ENCODE peak calls at places on chromosomes 7 and 10, in eight cellular contexts. One of them, this sample, is unnamed.

GRCh38 chr7:36045830-36046341 is 107.2 kb upstream of the EEPD1 start:
- DNase-seq in foreskin fibroblast: no peak
- DNase-seq in brain microvascular endothelial cell: no peak
- DNase-seq in AG10803: no peak
- DNase-seq in tibial artery: no peak
- DNase-seq in GM23338: peak
- DNase-seq in CD8-positive, alpha-beta T cell: no peak
- DNase-seq in B cell: no peak
- DNase-seq in this sample: no peak

GRCh38 chr10:74223755-74224530 is 72.9 kb downstream of the ADK start:
- DNase-seq in foreskin fibroblast: peak
- DNase-seq in brain microvascular endothelial cell: peak
- DNase-seq in AG10803: peak
- DNase-seq in tibial artery: no peak
- DNase-seq in GM23338: no peak
- DNase-seq in CD8-positive, alpha-beta T cell: no peak
- DNase-seq in B cell: no peak
- DNase-seq in this sample: no peak

GRCh38 chr7:32059289-32060045 is 10.7 kb downstream of the PDE1C start:
- DNase-seq in foreskin fibroblast: peak
- DNase-seq in brain microvascular endothelial cell: no peak
- DNase-seq in AG10803: peak
- DNase-seq in tibial artery: no peak
- DNase-seq in GM23338: peak
- DNase-seq in CD8-positive, alpha-beta T cell: no peak
- DNase-seq in B cell: no peak
- DNase-seq in this sample: no peak

GRCh38 chr10:75400769-75401568 is 595 bp downstream of the ZNF503 start:
- DNase-seq in foreskin fibroblast: peak
- DNase-seq in brain microvascular endothelial cell: peak
- DNase-seq in AG10803: peak
- DNase-seq in tibial artery: peak
- DNase-seq in GM23338: peak
- DNase-seq in CD8-positive, alpha-beta T cell: no peak
- DNase-seq in B cell: no peak
- DNase-seq in this sample: no peak

GRCh38 chr7:66296555-66296954 is 91.4 kb downstream of the TPST1 start:
- DNase-seq in foreskin fibroblast: peak
- DNase-seq in brain microvascular endothelial cell: no peak
- DNase-seq in AG10803: peak
- DNase-seq in tibial artery: no peak
- DNase-seq in GM23338: no peak
- DNase-seq in CD8-positive, alpha-beta T cell: no peak
- DNase-seq in B cell: no peak
- DNase-seq in this sample: no peak

GRCh38 chr10:132337019-132337418 is 5.0 kb downstream of the LRRC27 start:
- DNase-seq in foreskin fibroblast: no peak
- DNase-seq in brain microvascular endothelial cell: no peak
- DNase-seq in AG10803: no peak
- DNase-seq in tibial artery: peak
- DNase-seq in GM23338: peak
- DNase-seq in CD8-positive, alpha-beta T cell: no peak
- DNase-seq in B cell: no peak
- DNase-seq in this sample: no peak

GRCh38 chr7:143261901-143262300 is 1.3 kb upstream of the GSTK1 start:
- DNase-seq in foreskin fibroblast: no peak
- DNase-seq in brain microvascular endothelial cell: no peak
- DNase-seq in AG10803: no peak
- DNase-seq in tibial artery: no peak
- DNase-seq in GM23338: no peak
- DNase-seq in CD8-positive, alpha-beta T cell: no peak
- DNase-seq in B cell: no peak
- DNase-seq in this sample: no peak

GRCh38 chr10:68787813-68788212 is 39.5 kb upstream of the STOX1 start:
- DNase-seq in foreskin fibroblast: no peak
- DNase-seq in brain microvascular endothelial cell: no peak
- DNase-seq in AG10803: no peak
- DNase-seq in tibial artery: no peak
- DNase-seq in GM23338: no peak
- DNase-seq in CD8-positive, alpha-beta T cell: no peak
- DNase-seq in B cell: no peak
- DNase-seq in this sample: no peak

GRCh38 chr10:71700735-71701368 is 18.7 kb downstream of the C10orf105 start:
- DNase-seq in foreskin fibroblast: no peak
- DNase-seq in brain microvascular endothelial cell: no peak
- DNase-seq in AG10803: no peak
- DNase-seq in tibial artery: no peak
- DNase-seq in GM23338: no peak
- DNase-seq in CD8-positive, alpha-beta T cell: no peak
- DNase-seq in B cell: no peak
- DNase-seq in this sample: no peak

GRCh38 chr7:73909996-73910395 is 49.0 kb downstream of the TMEM270 start:
- DNase-seq in foreskin fibroblast: no peak
- DNase-seq in brain microvascular endothelial cell: no peak
- DNase-seq in AG10803: no peak
- DNase-seq in tibial artery: no peak
- DNase-seq in GM23338: no peak
- DNase-seq in CD8-positive, alpha-beta T cell: no peak
- DNase-seq in B cell: no peak
- DNase-seq in this sample: no peak

GRCh38 chr10:37434091-37434490 is 308.7 kb downstream of the ANKRD30A start:
- DNase-seq in foreskin fibroblast: no peak
- DNase-seq in brain microvascular endothelial cell: no peak
- DNase-seq in AG10803: peak
- DNase-seq in tibial artery: no peak
- DNase-seq in GM23338: no peak
- DNase-seq in CD8-positive, alpha-beta T cell: no peak
- DNase-seq in B cell: no peak
- DNase-seq in this sample: no peak

GRCh38 chr10:102752934-102753664 is 9.4 kb downstream of the WBP1L start:
- DNase-seq in foreskin fibroblast: peak
- DNase-seq in brain microvascular endothelial cell: peak
- DNase-seq in AG10803: peak
- DNase-seq in tibial artery: no peak
- DNase-seq in GM23338: peak
- DNase-seq in CD8-positive, alpha-beta T cell: no peak
- DNase-seq in B cell: no peak
- DNase-seq in this sample: no peak

GRCh38 chr10:28840202-28840601 is 162.9 kb downstream of the BAMBI start:
- DNase-seq in foreskin fibroblast: no peak
- DNase-seq in brain microvascular endothelial cell: no peak
- DNase-seq in AG10803: no peak
- DNase-seq in tibial artery: no peak
- DNase-seq in GM23338: no peak
- DNase-seq in CD8-positive, alpha-beta T cell: no peak
- DNase-seq in B cell: no peak
- DNase-seq in this sample: no peak

GRCh38 chr7:2431260-2431867 is 28.0 kb downstream of the CHST12 start:
- DNase-seq in foreskin fibroblast: no peak
- DNase-seq in brain microvascular endothelial cell: no peak
- DNase-seq in AG10803: no peak
- DNase-seq in tibial artery: no peak
- DNase-seq in GM23338: peak
- DNase-seq in CD8-positive, alpha-beta T cell: peak
- DNase-seq in B cell: no peak
- DNase-seq in this sample: no peak

GRCh38 chr10:13839430-13839986 is 252.7 kb downstream of the PRPF18 start:
- DNase-seq in foreskin fibroblast: peak
- DNase-seq in brain microvascular endothelial cell: peak
- DNase-seq in AG10803: peak
- DNase-seq in tibial artery: peak
- DNase-seq in GM23338: no peak
- DNase-seq in CD8-positive, alpha-beta T cell: no peak
- DNase-seq in B cell: no peak
- DNase-seq in this sample: no peak

GRCh38 chr10:106573106-106573505 is 591.4 kb downstream of the SORCS1 start:
- DNase-seq in foreskin fibroblast: peak
- DNase-seq in brain microvascular endothelial cell: peak
- DNase-seq in AG10803: peak
- DNase-seq in tibial artery: no peak
- DNase-seq in GM23338: no peak
- DNase-seq in CD8-positive, alpha-beta T cell: no peak
- DNase-seq in B cell: no peak
- DNase-seq in this sample: no peak

DNA sequence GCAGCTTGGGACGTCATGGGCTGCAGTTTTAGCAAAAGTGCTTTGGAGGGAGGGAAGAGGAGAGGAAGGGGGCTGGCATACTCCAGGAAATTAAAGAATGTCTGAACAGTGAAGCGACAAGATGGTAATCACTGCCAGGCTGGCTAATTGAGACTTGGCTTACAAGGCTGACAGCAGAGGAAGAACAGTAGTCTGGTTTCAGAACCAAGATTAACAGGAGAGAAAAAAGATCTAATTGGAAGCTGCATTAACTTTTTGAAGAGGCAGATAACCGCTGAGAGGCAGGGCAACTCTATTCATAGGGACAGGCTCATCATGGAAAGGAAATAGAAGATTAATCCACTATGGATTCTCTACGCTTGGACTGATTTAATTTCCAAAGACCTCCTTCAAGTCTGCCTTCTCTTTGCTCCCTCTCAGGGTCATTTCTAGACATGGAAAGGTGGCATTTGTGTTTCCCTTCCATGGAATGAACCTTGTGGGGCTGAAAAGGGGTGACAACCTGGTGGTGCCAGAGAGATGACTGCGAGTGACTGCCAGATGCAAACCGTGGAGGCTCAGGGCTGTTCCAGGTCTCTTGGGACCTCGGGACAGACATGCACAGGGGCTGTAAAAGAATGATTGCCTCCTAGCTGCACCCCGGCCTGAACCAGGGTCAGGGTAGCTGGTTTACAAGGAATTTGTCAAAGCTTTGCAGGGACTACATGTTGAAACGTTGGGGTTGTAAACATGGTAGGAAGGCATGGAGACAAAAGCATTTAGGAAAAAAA is 210.2 kb upstream of the NPY start:
- DNase-seq in foreskin fibroblast: no peak
- DNase-seq in brain microvascular endothelial cell: no peak
- DNase-seq in AG10803: no peak
- DNase-seq in tibial artery: no peak
- DNase-seq in GM23338: no peak
- DNase-seq in CD8-positive, alpha-beta T cell: no peak
- DNase-seq in B cell: no peak
- DNase-seq in this sample: no peak
- TF ChIP-seq CTCF in foreskin fibroblast: no peak
- TF ChIP-seq CTCF in brain microvascular endothelial cell: no peak
- TF ChIP-seq CTCF in AG10803: no peak
- TF ChIP-seq CTCF in tibial artery: no peak
- TF ChIP-seq CTCF in GM23338: no peak
- TF ChIP-seq CTCF in CD8-positive, alpha-beta T cell: no peak
- TF ChIP-seq CTCF in B cell: no peak
- TF ChIP-seq CTCF in this sample: no peak

GRCh38 chr10:87956055-87956454 is 92.6 kb downstream of the PTEN start:
- DNase-seq in foreskin fibroblast: no peak
- DNase-seq in brain microvascular endothelial cell: no peak
- DNase-seq in AG10803: no peak
- DNase-seq in tibial artery: no peak
- DNase-seq in GM23338: no peak
- DNase-seq in CD8-positive, alpha-beta T cell: no peak
- DNase-seq in B cell: no peak
- DNase-seq in this sample: no peak

GRCh38 chr10:87966454-87966853 is 103.0 kb downstream of the PTEN start:
- DNase-seq in foreskin fibroblast: no peak
- DNase-seq in brain microvascular endothelial cell: no peak
- DNase-seq in AG10803: peak
- DNase-seq in tibial artery: no peak
- DNase-seq in GM23338: no peak
- DNase-seq in CD8-positive, alpha-beta T cell: no peak
- DNase-seq in B cell: no peak
- DNase-seq in this sample: no peak

GRCh38 chr10:87957702-87958101 is 94.3 kb downstream of the PTEN start:
- DNase-seq in foreskin fibroblast: no peak
- DNase-seq in brain microvascular endothelial cell: no peak
- DNase-seq in AG10803: no peak
- DNase-seq in tibial artery: no peak
- DNase-seq in GM23338: no peak
- DNase-seq in CD8-positive, alpha-beta T cell: no peak
- DNase-seq in B cell: no peak
- DNase-seq in this sample: no peak

GRCh38 chr10:87960230-87960629 is 96.8 kb downstream of the PTEN start:
- DNase-seq in foreskin fibroblast: no peak
- DNase-seq in brain microvascular endothelial cell: peak
- DNase-seq in AG10803: no peak
- DNase-seq in tibial artery: no peak
- DNase-seq in GM23338: no peak
- DNase-seq in CD8-positive, alpha-beta T cell: no peak
- DNase-seq in B cell: no peak
- DNase-seq in this sample: no peak

DNA sequence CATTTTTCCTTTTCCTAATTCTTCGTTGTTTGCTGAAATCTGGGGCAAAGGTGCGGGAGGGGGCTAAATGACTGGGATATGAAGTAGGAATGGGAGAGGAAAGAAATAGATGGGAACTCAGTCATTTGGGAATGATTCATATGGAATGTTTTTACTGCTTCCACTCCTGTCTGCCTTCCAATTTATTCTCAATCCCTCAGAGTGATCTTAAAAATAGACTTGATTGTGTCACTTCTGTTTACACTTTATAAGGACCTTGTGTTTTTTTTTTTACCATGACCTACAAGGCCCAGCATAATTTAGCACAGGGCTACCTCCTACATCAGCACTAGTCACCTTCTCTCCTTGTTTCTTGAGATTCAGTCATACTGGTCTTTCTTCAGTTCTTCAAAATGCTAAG is 97.9 kb downstream of the PTEN start:
- DNase-seq in foreskin fibroblast: peak
- DNase-seq in brain microvascular endothelial cell: peak
- DNase-seq in AG10803: peak
- DNase-seq in tibial artery: no peak
- DNase-seq in GM23338: no peak
- DNase-seq in CD8-positive, alpha-beta T cell: no peak
- DNase-seq in B cell: no peak
- DNase-seq in this sample: no peak
- TF ChIP-seq CTCF in foreskin fibroblast: no peak
- TF ChIP-seq CTCF in brain microvascular endothelial cell: no peak
- TF ChIP-seq CTCF in AG10803: no peak
- TF ChIP-seq CTCF in tibial artery: no peak
- TF ChIP-seq CTCF in GM23338: no peak
- TF ChIP-seq CTCF in CD8-positive, alpha-beta T cell: no peak
- TF ChIP-seq CTCF in B cell: no peak
- TF ChIP-seq CTCF in this sample: no peak

GRCh38 chr7:155517452-155517851 is 28.9 kb downstream of the CNPY1 start:
- DNase-seq in foreskin fibroblast: no peak
- DNase-seq in brain microvascular endothelial cell: no peak
- DNase-seq in AG10803: no peak
- DNase-seq in tibial artery: no peak
- DNase-seq in GM23338: no peak
- DNase-seq in CD8-positive, alpha-beta T cell: no peak
- DNase-seq in B cell: peak
- DNase-seq in this sample: no peak
- TF ChIP-seq CTCF in foreskin fibroblast: no peak
- TF ChIP-seq CTCF in brain microvascular endothelial cell: no peak
- TF ChIP-seq CTCF in AG10803: no peak
- TF ChIP-seq CTCF in tibial artery: no peak
- TF ChIP-seq CTCF in GM23338: no peak
- TF ChIP-seq CTCF in CD8-positive, alpha-beta T cell: no peak
- TF ChIP-seq CTCF in B cell: no peak
- TF ChIP-seq CTCF in this sample: no peak

DNA sequence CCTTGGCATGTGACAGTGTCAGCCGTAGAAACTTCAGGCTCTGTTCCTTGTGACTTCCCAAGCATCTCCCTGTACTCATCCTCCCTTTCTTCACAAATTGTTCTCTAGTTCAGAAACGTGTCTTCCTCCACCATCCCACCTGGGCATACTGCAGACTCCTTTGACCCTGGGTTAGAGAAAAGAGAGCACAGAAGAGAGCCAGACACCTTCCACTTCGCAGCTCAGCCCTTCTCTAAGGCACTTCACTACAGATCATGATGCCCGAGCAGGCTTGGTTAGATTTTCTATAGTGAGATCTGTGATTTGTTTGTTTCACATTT is 70.6 kb downstream of the XPNPEP1 start:
- DNase-seq in foreskin fibroblast: no peak
- DNase-seq in brain microvascular endothelial cell: no peak
- DNase-seq in AG10803: no peak
- DNase-seq in tibial artery: no peak
- DNase-seq in GM23338: no peak
- DNase-seq in CD8-positive, alpha-beta T cell: no peak
- DNase-seq in B cell: no peak
- DNase-seq in this sample: no peak
- TF ChIP-seq CTCF in foreskin fibroblast: no peak
- TF ChIP-seq CTCF in brain microvascular endothelial cell: no peak
- TF ChIP-seq CTCF in AG10803: no peak
- TF ChIP-seq CTCF in tibial artery: no peak
- TF ChIP-seq CTCF in GM23338: no peak
- TF ChIP-seq CTCF in CD8-positive, alpha-beta T cell: peak
- TF ChIP-seq CTCF in B cell: peak
- TF ChIP-seq CTCF in this sample: no peak